ENCODE peak calls at places on chromosomes 2 and 18, in ten cellular contexts. S is stimulated activated CD8-positive, alpha-beta memory T cell treated with anti-CD3 and anti-CD28 coated beads, Interleukin-7, amount 100 ng/mL, for 4 hours; Y is iPS-NIHi11; I is GM03348; N is activated naive CD4-positive, alpha-beta T cell treated with Interleukin-2 at 50 U/mL for 16 hours; O is fibroblast of pulmonary artery; V is GM04504; G is NCI-H1092; P is stimulated activated CD4-positive, alpha-beta T cell treated with anti-CD3 and anti-CD28 coated beads, Interleukin-4, amount 100 ng/mL, for 4 hours; D is OCI-M1. Q is an unnamed sample.

GRCh38 chr2:113060396-113060795 is 1.4 kb downstream of the IL36RN start:
- DNase-seq in S (no peak), G (no peak), Y (no peak), V (no peak), D (no peak), O (peak), P (no peak), I (no peak), N (no peak), Q (peak)

GRCh38 chr2:209771474-209772292 is at the start of gene UNC80:
- DNase-seq in I (peak), P (no peak), G (peak), O (peak), N (peak), Y (peak), V (peak), D (no peak), S (no peak), Q (peak)

GRCh38 chr2:19484736-19485135 is 126.3 kb upstream of the OSR1 start:
- DNase-seq in Y (no peak), G (no peak), D (no peak), I (no peak), N (no peak), P (no peak), V (no peak), S (no peak), O (no peak), Q (no peak)

GRCh38 chr2:157497603-157498314 is 53.9 kb upstream of the CYTIP start:
- DNase-seq in G (peak), V (peak), N (no peak), O (peak), Y (peak), I (peak), S (no peak), P (no peak), D (peak), Q (peak)

GRCh38 chr2:28586864-28587263 is 91.0 kb downstream of the PLB1 start:
- DNase-seq in G (no peak), N (peak), D (no peak), O (no peak), V (no peak), P (peak), I (no peak), Y (no peak), S (no peak), Q (no peak)

GRCh38 chr2:72081450-72081849 is 66.2 kb downstream of the CYP26B1 start:
- DNase-seq in I (no peak), G (no peak), V (peak), D (no peak), P (no peak), S (no peak), Y (no peak), N (no peak), O (peak), Q (peak)

GRCh38 chr2:138486347-138487198 is 15.0 kb upstream of the SPOPL start:
- DNase-seq in Y (peak), D (peak), P (no peak), I (no peak), O (no peak), N (no peak), V (no peak), G (no peak), S (no peak), Q (no peak)

GRCh38 chr2:107584577-107584976 is 242.1 kb upstream of the RGPD4 start:
- DNase-seq in N (no peak), O (peak), Y (no peak), G (no peak), S (no peak), D (no peak), V (no peak), I (peak), P (no peak), Q (no peak)

GRCh38 chr2:222604749-222605515 is 51.0 kb downstream of the FARSB start:
- DNase-seq in I (no peak), N (no peak), Y (no peak), V (no peak), D (peak), P (no peak), S (no peak), O (no peak), G (no peak), Q (no peak)

GRCh38 chr2:216942465-216942864 is 82.6 kb upstream of the TNP1 start:
- DNase-seq in N (no peak), O (no peak), D (no peak), S (no peak), G (no peak), P (no peak), V (no peak), I (no peak), Y (no peak), Q (no peak)

GRCh38 chr2:39642054-39642742 is 23.5 kb upstream of the TMEM178A start:
- DNase-seq in V (peak), P (no peak), S (no peak), D (no peak), N (no peak), O (peak), I (peak), G (no peak), Y (no peak), Q (peak)

GRCh38 chr2:100240386-100240785 is 81.9 kb downstream of the LONRF2 start:
- DNase-seq in V (no peak), I (no peak), G (no peak), D (no peak), N (no peak), P (no peak), O (no peak), S (no peak), Y (no peak), Q (no peak)

GRCh38 chr18:57915848-57916596 is 112.9 kb upstream of the ATP8B1 start:
- DNase-seq in V (no peak), N (no peak), D (no peak), P (no peak), O (peak), I (no peak), S (no peak), Y (peak), G (peak), Q (no peak)

GRCh38 chr2:188291142-188291616 is 495 bp upstream of the GULP1 start:
- DNase-seq in G (no peak), I (peak), V (no peak), S (no peak), Y (no peak), P (no peak), O (peak), D (no peak), N (no peak), Q (no peak)

GRCh38 chr2:39994151-39994550 is 215.1 kb upstream of the THUMPD2 start:
- DNase-seq in N (no peak), I (no peak), V (peak), D (no peak), O (peak), G (no peak), S (no peak), P (no peak), Y (no peak), Q (peak)

Q was measured in AG08395.